ENCODE peak calls at places on chromosome 2, in five cellular contexts. One of them, this sample, is unnamed. For H3K9me3, the result is how much of the 10 kb centered on the place peaks cover.

GRCh38 chr2:71129114-71129890 is 727 bp downstream of the MCEE start:
- DNase-seq in upper lobe of right lung: no peak
- DNase-seq in AG04450: no peak
- DNase-seq in CD8-positive, alpha-beta memory T cell: no peak
- DNase-seq in right lobe of liver: no peak
- DNase-seq in this sample: no peak

GRCh38 chr2:152320166-152320565 is 14.8 kb upstream of the FMNL2 start:
- DNase-seq in upper lobe of right lung: no peak
- DNase-seq in AG04450: no peak
- DNase-seq in CD8-positive, alpha-beta memory T cell: no peak
- DNase-seq in right lobe of liver: no peak
- DNase-seq in this sample: no peak

GRCh38 chr2:71336384-71336783 is 4.8 kb downstream of the ZNF638 start:
- DNase-seq in upper lobe of right lung: no peak
- DNase-seq in AG04450: no peak
- DNase-seq in CD8-positive, alpha-beta memory T cell: no peak
- DNase-seq in right lobe of liver: no peak
- DNase-seq in this sample: no peak

GRCh38 chr2:71721362-71721665 is 268.0 kb downstream of the DYSF start:
- DNase-seq in upper lobe of right lung: no peak
- DNase-seq in AG04450: no peak
- DNase-seq in CD8-positive, alpha-beta memory T cell: no peak
- DNase-seq in right lobe of liver: no peak
- DNase-seq in this sample: no peak

GRCh38 chr2:26722911-26723310 is 30.4 kb downstream of the KCNK3 start:
- DNase-seq in upper lobe of right lung: no peak
- DNase-seq in AG04450: no peak
- DNase-seq in CD8-positive, alpha-beta memory T cell: no peak
- DNase-seq in right lobe of liver: no peak
- DNase-seq in this sample: no peak

GRCh38 chr2:42812899-42813479 is 20.6 kb upstream of the HAAO start:
- DNase-seq in upper lobe of right lung: no peak
- DNase-seq in AG04450: no peak
- DNase-seq in CD8-positive, alpha-beta memory T cell: no peak
- DNase-seq in right lobe of liver: no peak
- DNase-seq in this sample: no peak

GRCh38 chr2:240405133-240405532 is 30.3 kb upstream of the GPC1 start:
- DNase-seq in upper lobe of right lung: peak
- DNase-seq in AG04450: no peak
- DNase-seq in CD8-positive, alpha-beta memory T cell: no peak
- DNase-seq in right lobe of liver: peak
- DNase-seq in this sample: no peak

GRCh38 chr2:193584522-193584938 is 1389.8 kb upstream of the TMEFF2 start:
- DNase-seq in upper lobe of right lung: no peak
- DNase-seq in AG04450: no peak
- DNase-seq in CD8-positive, alpha-beta memory T cell: no peak
- DNase-seq in right lobe of liver: peak
- DNase-seq in this sample: no peak

GRCh38 chr2:36060133-36060532 is 295.4 kb upstream of the CRIM1 start:
- DNase-seq in upper lobe of right lung: no peak
- DNase-seq in AG04450: no peak
- DNase-seq in CD8-positive, alpha-beta memory T cell: no peak
- DNase-seq in right lobe of liver: no peak
- DNase-seq in this sample: no peak

GRCh38 chr2:69185807-69186206 is 172.8 kb downstream of the ANTXR1 start:
- DNase-seq in upper lobe of right lung: no peak
- DNase-seq in AG04450: no peak
- DNase-seq in CD8-positive, alpha-beta memory T cell: no peak
- DNase-seq in right lobe of liver: no peak
- DNase-seq in this sample: no peak

GRCh38 chr2:133843091-133843490 is 274.8 kb upstream of the NCKAP5 start:
- DNase-seq in upper lobe of right lung: no peak
- DNase-seq in AG04450: no peak
- DNase-seq in CD8-positive, alpha-beta memory T cell: no peak
- DNase-seq in right lobe of liver: no peak
- DNase-seq in this sample: no peak

GRCh38 chr2:133317161-133317560 is 251.1 kb downstream of the NCKAP5 start:
- DNase-seq in upper lobe of right lung: no peak
- DNase-seq in AG04450: no peak
- DNase-seq in CD8-positive, alpha-beta memory T cell: no peak
- DNase-seq in right lobe of liver: no peak
- DNase-seq in this sample: no peak

DNA sequence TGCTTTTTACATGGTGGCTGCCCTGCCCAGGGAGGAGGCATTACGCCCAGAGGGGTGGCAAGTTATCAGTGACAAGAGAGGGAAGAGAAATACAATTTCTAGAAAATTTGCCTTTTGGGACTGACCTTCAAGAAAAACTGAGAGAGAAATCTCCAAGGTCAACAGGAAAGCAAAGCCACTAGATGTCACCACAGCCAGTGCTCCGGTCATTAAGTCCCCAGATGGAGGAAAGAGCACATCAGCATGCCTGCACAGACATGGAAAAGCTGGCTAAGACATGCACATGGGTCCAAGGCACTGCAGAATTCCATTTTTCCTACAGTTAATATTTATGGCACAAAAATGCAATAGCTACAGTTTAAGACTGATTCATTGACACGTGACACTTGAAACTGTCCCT is 21.0 kb downstream of the FHL2 start:
- DNase-seq in upper lobe of right lung: no peak
- DNase-seq in AG04450: no peak
- DNase-seq in CD8-positive, alpha-beta memory T cell: no peak
- DNase-seq in right lobe of liver: no peak
- DNase-seq in this sample: no peak
- H3K4me3 ChIP-seq in upper lobe of right lung: no peak
- H3K4me3 ChIP-seq in AG04450: no peak
- H3K4me3 ChIP-seq in CD8-positive, alpha-beta memory T cell: no peak
- H3K4me3 ChIP-seq in right lobe of liver: no peak
- H3K4me3 ChIP-seq in this sample: no peak

GRCh38 chr2:121682396-121683298 is 33.4 kb upstream of the CLASP1 start:
- DNase-seq in upper lobe of right lung: no peak
- DNase-seq in AG04450: no peak
- DNase-seq in CD8-positive, alpha-beta memory T cell: no peak
- DNase-seq in right lobe of liver: no peak
- DNase-seq in this sample: no peak
- H3K9me3 ChIP-seq in upper lobe of right lung: under half
- H3K9me3 ChIP-seq in AG04450: under half
- H3K9me3 ChIP-seq in CD8-positive, alpha-beta memory T cell: under half
- H3K9me3 ChIP-seq in right lobe of liver: under half
- H3K9me3 ChIP-seq in this sample: under half

DNA sequence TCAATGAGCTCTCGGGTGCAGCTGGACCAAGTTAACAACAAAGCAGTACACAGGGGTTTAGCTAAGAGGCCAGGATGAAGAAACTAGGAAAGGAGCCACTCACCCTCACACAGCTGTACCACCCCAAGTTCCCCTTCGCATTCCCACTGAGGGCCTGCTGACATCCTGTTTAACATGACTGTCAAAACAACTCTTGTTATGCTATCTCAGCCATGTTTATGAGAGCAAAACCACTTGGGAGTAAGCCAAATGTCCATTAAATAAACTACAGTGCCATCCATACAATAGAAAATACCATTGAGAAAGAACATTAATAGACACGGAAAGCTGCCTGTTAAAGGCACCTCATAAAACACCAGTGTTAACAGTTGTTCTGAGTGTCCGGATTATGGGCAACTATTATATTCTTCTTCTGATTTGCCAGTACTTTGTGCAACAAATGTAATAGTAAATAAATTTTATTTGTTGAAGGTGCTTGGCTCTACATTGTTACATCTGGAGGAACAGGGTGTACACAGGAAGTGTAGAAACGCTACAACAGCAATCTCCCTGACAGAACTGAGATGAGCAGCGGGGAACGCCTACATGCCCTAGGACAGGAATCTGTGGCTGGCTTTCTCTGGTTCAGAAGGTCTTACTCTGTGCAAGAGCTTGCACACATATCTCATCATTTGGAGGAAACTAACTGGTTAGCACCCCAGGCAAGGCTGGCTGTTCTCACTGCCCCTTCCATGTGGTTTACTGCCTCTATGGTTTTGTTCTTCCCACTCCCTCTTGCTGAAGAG is 85.6 kb downstream of the EHD3 start:
- DNase-seq in upper lobe of right lung: no peak
- DNase-seq in AG04450: peak
- DNase-seq in CD8-positive, alpha-beta memory T cell: no peak
- DNase-seq in right lobe of liver: no peak
- DNase-seq in this sample: peak
- H3K4me3 ChIP-seq in upper lobe of right lung: no peak
- H3K4me3 ChIP-seq in AG04450: no peak
- H3K4me3 ChIP-seq in CD8-positive, alpha-beta memory T cell: no peak
- H3K4me3 ChIP-seq in right lobe of liver: no peak
- H3K4me3 ChIP-seq in this sample: no peak

DNA sequence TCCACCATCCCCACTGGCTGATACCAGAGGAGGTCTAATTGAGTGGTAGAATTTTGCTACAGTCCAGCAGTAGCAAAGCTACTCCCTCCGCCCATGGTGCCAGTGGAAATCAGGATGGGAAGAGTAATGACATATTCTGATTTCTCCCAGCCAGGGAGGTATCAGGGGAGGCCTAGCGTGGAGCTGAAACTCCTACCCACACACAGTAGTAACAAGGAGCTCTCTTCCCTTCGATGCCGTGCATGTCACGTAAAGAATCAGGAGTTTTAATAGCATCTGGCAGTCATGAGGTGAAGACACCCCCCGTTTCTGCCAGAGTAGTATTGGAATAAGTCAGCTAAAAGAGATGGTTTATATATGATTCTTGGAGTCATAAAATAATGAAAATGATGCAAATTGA is 786.8 kb upstream of the DDX18 start:
- DNase-seq in upper lobe of right lung: no peak
- DNase-seq in AG04450: no peak
- DNase-seq in CD8-positive, alpha-beta memory T cell: no peak
- DNase-seq in right lobe of liver: no peak
- DNase-seq in this sample: no peak
- H3K9me3 ChIP-seq in upper lobe of right lung: under half
- H3K9me3 ChIP-seq in AG04450: under half
- H3K9me3 ChIP-seq in CD8-positive, alpha-beta memory T cell: under half
- H3K9me3 ChIP-seq in right lobe of liver: under half
- H3K9me3 ChIP-seq in this sample: under half

This sample was measured in Peyer's patch.